ENCODE peak calls at places on chromosomes 4 and X, in six cellular contexts. One of them, this sample, is unnamed. For H3K9me3, the result is how much of the 10 kb centered on the place peaks cover.

GRCh38 chrX:37809970-37810369 is 30.1 kb downstream of the CYBB start:
- DNase-seq in CD4-positive, alpha-beta memory T cell: no peak
- DNase-seq in GM23248: no peak
- DNase-seq in Peyer's patch: no peak
- DNase-seq in HCT116: no peak
- DNase-seq in lung: no peak
- DNase-seq in this sample: no peak

GRCh38 chr4:25722964-25723363 is 67.3 kb downstream of the SLC34A2 start:
- DNase-seq in CD4-positive, alpha-beta memory T cell: no peak
- DNase-seq in lung: no peak
- DNase-seq in GM23248: no peak
- DNase-seq in Peyer's patch: no peak
- DNase-seq in HCT116: no peak
- DNase-seq in this sample: no peak

GRCh38 chr4:166662266-166662843 is 571.9 kb downstream of the SPOCK3 start:
- DNase-seq in Peyer's patch: no peak
- DNase-seq in GM23248: no peak
- DNase-seq in lung: no peak
- DNase-seq in CD4-positive, alpha-beta memory T cell: no peak
- DNase-seq in HCT116: no peak
- DNase-seq in this sample: no peak

GRCh38 chr4:2281575-2282343 is 19.9 kb upstream of the MXD4 start:
- DNase-seq in HCT116: no peak
- DNase-seq in lung: no peak
- DNase-seq in CD4-positive, alpha-beta memory T cell: peak
- DNase-seq in Peyer's patch: peak
- DNase-seq in GM23248: no peak
- DNase-seq in this sample: peak

GRCh38 chr4:139770361-139770760 is 104.7 kb downstream of the MGST2 start:
- DNase-seq in GM23248: no peak
- DNase-seq in Peyer's patch: no peak
- DNase-seq in lung: no peak
- DNase-seq in CD4-positive, alpha-beta memory T cell: no peak
- DNase-seq in HCT116: no peak
- DNase-seq in this sample: no peak

GRCh38 chr4:75895744-75896314 is 6.4 kb downstream of the PPEF2 start:
- DNase-seq in GM23248: peak
- DNase-seq in CD4-positive, alpha-beta memory T cell: peak
- DNase-seq in lung: no peak
- DNase-seq in Peyer's patch: no peak
- DNase-seq in HCT116: peak
- DNase-seq in this sample: no peak

GRCh38 chrX:3711331-3711917 is 2.0 kb downstream of the PRKX start:
- DNase-seq in lung: no peak
- DNase-seq in CD4-positive, alpha-beta memory T cell: peak
- DNase-seq in GM23248: no peak
- DNase-seq in Peyer's patch: peak
- DNase-seq in HCT116: no peak
- DNase-seq in this sample: no peak

GRCh38 chr4:128310266-128310697 is 22.7 kb upstream of the PGRMC2 start:
- DNase-seq in Peyer's patch: no peak
- DNase-seq in CD4-positive, alpha-beta memory T cell: no peak
- DNase-seq in lung: no peak
- DNase-seq in HCT116: no peak
- DNase-seq in GM23248: no peak
- DNase-seq in this sample: no peak

GRCh38 chr4:122044496-122044895 is 92.6 kb upstream of the TRPC3 start:
- DNase-seq in GM23248: no peak
- DNase-seq in CD4-positive, alpha-beta memory T cell: no peak
- DNase-seq in lung: no peak
- DNase-seq in Peyer's patch: no peak
- DNase-seq in HCT116: no peak
- DNase-seq in this sample: no peak

GRCh38 chr4:137707221-137707620 is 174.9 kb upstream of the PCDH18 start:
- DNase-seq in Peyer's patch: no peak
- DNase-seq in GM23248: no peak
- DNase-seq in HCT116: no peak
- DNase-seq in lung: no peak
- DNase-seq in CD4-positive, alpha-beta memory T cell: no peak
- DNase-seq in this sample: no peak

GRCh38 chr4:18975916-18976610 is 954.5 kb upstream of the LCORL start:
- DNase-seq in lung: no peak
- DNase-seq in CD4-positive, alpha-beta memory T cell: no peak
- DNase-seq in GM23248: no peak
- DNase-seq in HCT116: no peak
- DNase-seq in Peyer's patch: no peak
- DNase-seq in this sample: no peak
- H3K9me3 ChIP-seq in lung: under half
- H3K9me3 ChIP-seq in CD4-positive, alpha-beta memory T cell: under half
- H3K9me3 ChIP-seq in GM23248: under half
- H3K9me3 ChIP-seq in HCT116: under half
- H3K9me3 ChIP-seq in Peyer's patch: under half
- H3K9me3 ChIP-seq in this sample: under half

GRCh38 chr4:168265327-168265726 is 53.2 kb downstream of the DDX60 start:
- DNase-seq in GM23248: no peak
- DNase-seq in HCT116: no peak
- DNase-seq in CD4-positive, alpha-beta memory T cell: no peak
- DNase-seq in Peyer's patch: no peak
- DNase-seq in lung: no peak
- DNase-seq in this sample: no peak

GRCh38 chr4:168272488-168272887 is 46.1 kb downstream of the DDX60 start:
- DNase-seq in Peyer's patch: no peak
- DNase-seq in GM23248: no peak
- DNase-seq in lung: no peak
- DNase-seq in HCT116: no peak
- DNase-seq in CD4-positive, alpha-beta memory T cell: no peak
- DNase-seq in this sample: no peak

GRCh38 chr4:168273838-168274237 is 44.7 kb downstream of the DDX60 start:
- DNase-seq in Peyer's patch: no peak
- DNase-seq in GM23248: no peak
- DNase-seq in lung: no peak
- DNase-seq in HCT116: no peak
- DNase-seq in CD4-positive, alpha-beta memory T cell: no peak
- DNase-seq in this sample: no peak

GRCh38 chr4:168264903-168265302 is 53.6 kb downstream of the DDX60 start:
- DNase-seq in lung: no peak
- DNase-seq in Peyer's patch: no peak
- DNase-seq in CD4-positive, alpha-beta memory T cell: no peak
- DNase-seq in HCT116: no peak
- DNase-seq in GM23248: no peak
- DNase-seq in this sample: no peak

GRCh38 chr4:168269879-168270278 is 48.7 kb downstream of the DDX60 start:
- DNase-seq in HCT116: no peak
- DNase-seq in lung: no peak
- DNase-seq in CD4-positive, alpha-beta memory T cell: no peak
- DNase-seq in GM23248: no peak
- DNase-seq in Peyer's patch: no peak
- DNase-seq in this sample: no peak
- H3K9me3 ChIP-seq in HCT116: under half
- H3K9me3 ChIP-seq in lung: under half
- H3K9me3 ChIP-seq in CD4-positive, alpha-beta memory T cell: under half
- H3K9me3 ChIP-seq in GM23248: under half
- H3K9me3 ChIP-seq in Peyer's patch: under half
- H3K9me3 ChIP-seq in this sample: under half

DNA sequence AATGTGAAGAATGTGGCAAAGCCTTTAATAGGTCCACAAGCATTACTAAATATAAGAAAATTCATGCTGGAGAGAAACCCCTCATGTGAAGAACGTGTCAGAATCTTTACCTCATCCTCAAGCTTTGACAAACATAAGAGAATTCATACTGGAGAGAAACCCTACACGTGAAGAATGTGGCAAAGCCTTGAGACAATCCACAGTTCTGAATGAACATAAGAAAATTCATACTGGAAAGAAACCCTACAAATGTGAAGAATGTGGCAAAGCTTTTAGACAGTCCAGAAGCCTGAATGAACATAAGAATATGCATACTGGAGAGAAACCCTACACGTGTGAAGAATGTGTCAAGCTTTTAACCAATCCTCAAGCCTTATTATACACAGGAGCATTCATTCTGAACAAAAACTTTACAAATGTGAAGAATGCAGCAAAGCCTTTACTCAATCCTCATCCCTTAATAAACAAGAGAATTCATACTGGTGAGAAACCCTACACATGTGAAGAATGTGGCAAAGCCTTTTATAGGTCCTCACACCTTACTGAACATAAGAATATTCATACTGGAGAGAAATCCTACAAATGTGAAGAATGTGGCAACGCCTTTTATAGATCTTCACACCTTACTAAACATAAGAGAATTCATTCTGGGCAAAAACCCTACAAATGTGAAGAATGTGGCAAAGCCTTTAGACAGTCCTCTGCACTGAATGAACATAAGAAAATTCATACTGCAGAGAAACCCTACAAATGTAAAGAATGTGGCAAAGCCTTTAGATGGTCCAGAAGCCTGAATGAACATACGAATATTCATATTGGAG is 51.1 kb downstream of the ZNF732 start:
- DNase-seq in CD4-positive, alpha-beta memory T cell: no peak
- DNase-seq in HCT116: no peak
- DNase-seq in lung: no peak
- DNase-seq in Peyer's patch: no peak
- DNase-seq in GM23248: no peak
- DNase-seq in this sample: no peak
- H3K9me3 ChIP-seq in CD4-positive, alpha-beta memory T cell: under half
- H3K9me3 ChIP-seq in HCT116: under half
- H3K9me3 ChIP-seq in lung: under half
- H3K9me3 ChIP-seq in Peyer's patch: under half
- H3K9me3 ChIP-seq in GM23248: under half
- H3K9me3 ChIP-seq in this sample: under half

DNA sequence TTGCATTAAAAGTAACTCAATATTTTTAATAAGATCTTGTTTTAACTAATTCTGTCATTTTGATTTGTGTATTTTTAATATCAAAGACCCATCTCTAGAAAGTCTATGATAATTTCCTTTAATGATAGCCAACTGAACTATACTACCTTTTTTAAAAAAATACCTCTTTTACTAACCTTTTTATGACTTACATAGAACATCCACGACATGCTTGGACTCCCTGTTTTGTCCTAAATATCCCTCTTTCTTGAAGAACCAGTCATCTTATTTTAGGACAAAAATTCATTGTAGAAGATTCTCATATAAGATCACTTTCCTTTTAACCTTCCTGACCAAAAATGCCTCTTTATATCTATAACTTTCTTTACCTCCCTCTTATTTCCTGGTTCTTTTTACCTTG is 76.8 kb upstream of the GC start:
- DNase-seq in lung: no peak
- DNase-seq in HCT116: peak
- DNase-seq in Peyer's patch: no peak
- DNase-seq in GM23248: no peak
- DNase-seq in CD4-positive, alpha-beta memory T cell: no peak
- DNase-seq in this sample: no peak
- H3K9me3 ChIP-seq in lung: under half
- H3K9me3 ChIP-seq in HCT116: under half
- H3K9me3 ChIP-seq in Peyer's patch: under half
- H3K9me3 ChIP-seq in GM23248: under half
- H3K9me3 ChIP-seq in CD4-positive, alpha-beta memory T cell: under half
- H3K9me3 ChIP-seq in this sample: under half

GRCh38 chr4:212438-213174 is 88.3 kb downstream of the ZNF718 start:
- DNase-seq in Peyer's patch: no peak
- DNase-seq in CD4-positive, alpha-beta memory T cell: peak
- DNase-seq in lung: peak
- DNase-seq in HCT116: no peak
- DNase-seq in GM23248: peak
- DNase-seq in this sample: no peak
- H3K9me3 ChIP-seq in Peyer's patch: under half
- H3K9me3 ChIP-seq in CD4-positive, alpha-beta memory T cell: under half
- H3K9me3 ChIP-seq in lung: under half
- H3K9me3 ChIP-seq in HCT116: under half
- H3K9me3 ChIP-seq in GM23248: under half
- H3K9me3 ChIP-seq in this sample: under half

DNA sequence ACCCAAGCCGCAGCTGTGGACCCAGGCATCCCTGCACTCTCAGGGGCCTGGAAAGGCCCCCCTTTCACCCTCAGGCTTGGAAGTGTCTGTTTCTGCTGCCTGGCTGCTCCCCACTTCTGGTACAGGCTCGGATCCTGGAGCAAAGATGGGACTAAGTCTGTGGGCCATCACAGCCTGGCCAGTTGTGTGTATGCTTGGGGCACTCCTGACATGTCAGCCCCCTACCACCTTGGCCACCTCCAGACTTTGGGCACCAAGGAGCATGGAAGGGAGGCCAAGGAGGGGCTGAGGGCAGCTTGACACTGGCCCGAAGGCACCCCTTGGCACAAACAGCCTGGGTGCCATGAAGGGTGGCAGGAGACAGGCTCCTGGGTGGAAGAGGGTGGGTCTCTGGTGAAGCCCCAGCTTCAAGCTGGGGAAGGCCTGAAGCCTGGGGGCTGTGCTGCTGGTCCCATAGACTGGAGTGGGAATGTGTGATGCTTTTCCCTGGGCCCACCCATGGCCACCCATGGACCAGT is 799.4 kb upstream of the AGA start:
- DNase-seq in HCT116: no peak
- DNase-seq in Peyer's patch: no peak
- DNase-seq in GM23248: no peak
- DNase-seq in lung: no peak
- DNase-seq in CD4-positive, alpha-beta memory T cell: no peak
- DNase-seq in this sample: no peak
- H3K9me3 ChIP-seq in HCT116: under half
- H3K9me3 ChIP-seq in Peyer's patch: under half
- H3K9me3 ChIP-seq in GM23248: under half
- H3K9me3 ChIP-seq in lung: under half
- H3K9me3 ChIP-seq in CD4-positive, alpha-beta memory T cell: under half
- H3K9me3 ChIP-seq in this sample: under half

GRCh38 chr4:4789462-4789861 is 70.0 kb upstream of the MSX1 start:
- DNase-seq in lung: no peak
- DNase-seq in HCT116: no peak
- DNase-seq in CD4-positive, alpha-beta memory T cell: no peak
- DNase-seq in GM23248: no peak
- DNase-seq in Peyer's patch: no peak
- DNase-seq in this sample: no peak

GRCh38 chr4:4787421-4787820 is 72.0 kb upstream of the MSX1 start:
- DNase-seq in GM23248: no peak
- DNase-seq in lung: no peak
- DNase-seq in CD4-positive, alpha-beta memory T cell: no peak
- DNase-seq in Peyer's patch: no peak
- DNase-seq in HCT116: no peak
- DNase-seq in this sample: no peak

GRCh38 chr4:4792516-4792915 is 66.9 kb upstream of the MSX1 start:
- DNase-seq in HCT116: no peak
- DNase-seq in GM23248: peak
- DNase-seq in CD4-positive, alpha-beta memory T cell: no peak
- DNase-seq in Peyer's patch: no peak
- DNase-seq in lung: no peak
- DNase-seq in this sample: no peak

GRCh38 chr4:4791299-4791798 is 68.1 kb upstream of the MSX1 start:
- DNase-seq in lung: no peak
- DNase-seq in Peyer's patch: no peak
- DNase-seq in HCT116: no peak
- DNase-seq in GM23248: peak
- DNase-seq in CD4-positive, alpha-beta memory T cell: no peak
- DNase-seq in this sample: no peak

GRCh38 chr4:4788573-4788972 is 70.9 kb upstream of the MSX1 start:
- DNase-seq in lung: no peak
- DNase-seq in HCT116: no peak
- DNase-seq in GM23248: no peak
- DNase-seq in CD4-positive, alpha-beta memory T cell: no peak
- DNase-seq in Peyer's patch: no peak
- DNase-seq in this sample: no peak
- H3K9me3 ChIP-seq in lung: under half
- H3K9me3 ChIP-seq in HCT116: under half
- H3K9me3 ChIP-seq in GM23248: under half
- H3K9me3 ChIP-seq in CD4-positive, alpha-beta memory T cell: under half
- H3K9me3 ChIP-seq in Peyer's patch: under half
- H3K9me3 ChIP-seq in this sample: under half

GRCh38 chrX:139832728-139833309 is 100.0 kb downstream of the ATP11C start:
- DNase-seq in GM23248: no peak
- DNase-seq in HCT116: no peak
- DNase-seq in CD4-positive, alpha-beta memory T cell: no peak
- DNase-seq in lung: no peak
- DNase-seq in Peyer's patch: no peak
- DNase-seq in this sample: no peak
- H3K9me3 ChIP-seq in GM23248: under half
- H3K9me3 ChIP-seq in HCT116: under half
- H3K9me3 ChIP-seq in CD4-positive, alpha-beta memory T cell: under half
- H3K9me3 ChIP-seq in lung: under half
- H3K9me3 ChIP-seq in Peyer's patch: under half
- H3K9me3 ChIP-seq in this sample: under half